ENCODE peak calls at places on chromosome 7, in seven cellular contexts. Z, L, O, A, I, E and U are unnamed samples.
A peak's percentile ranks its signal among the peaks of the same experiment; 100 is the strongest.

GRCh38 chr7:151068069-151068773 is 8.8 kb downstream of the SLC4A2 start:
- DNase-seq in Z (no peak), E (no peak), I (no peak), O (no peak), L (no peak), A (no peak), U (no peak)

GRCh38 chr7:27117687-27118491 is 12.7 kb downstream of the HOXA4 start:
- DNase-seq in Z (no peak), A (no peak), L (no peak), E (no peak), O (no peak), I (no peak), U (peak; percentile 1)

GRCh38 chr7:29825750-29826529 is 19.6 kb downstream of the WIPF3 start:
- DNase-seq in E (no peak), L (no peak), A (no peak), I (no peak), Z (no peak), O (no peak), U (no peak)

GRCh38 chr7:116583653-116584052 is 58.8 kb downstream of the CAV1 start:
- DNase-seq in Z (no peak), A (peak; percentile 39), I (no peak), O (no peak), E (no peak), L (no peak), U (no peak)

GRCh38 chr7:51366930-51367613 is 50.5 kb upstream of the COBL start:
- DNase-seq in O (peak; percentile 80), E (no peak), Z (no peak), I (peak; percentile 7), A (peak; percentile 12), L (peak; percentile 68), U (peak; percentile 74)

GRCh38 chr7:136247211-136247610 is 270.1 kb upstream of the MTPN start:
- DNase-seq in Z (no peak), I (no peak), O (no peak), E (no peak), A (no peak), L (no peak), U (no peak)

GRCh38 chr7:3301472-3301778 is 373 bp downstream of the SDK1 start:
- DNase-seq in E (no peak), A (no peak), O (no peak), I (no peak), L (no peak), Z (no peak), U (no peak)

GRCh38 chr7:154953006-154953684 is 49.8 kb downstream of the PAXIP1 start:
- DNase-seq in A (peak; percentile 78), Z (peak; percentile 56), E (peak; percentile 48), O (no peak), I (peak; percentile 80), L (no peak), U (no peak)

GRCh38 chr7:136076954-136077353 is 99.8 kb upstream of the MTPN start:
- DNase-seq in O (no peak), L (no peak), I (no peak), A (no peak), Z (no peak), E (no peak), U (no peak)

GRCh38 chr7:41659539-41659938 is 43.4 kb downstream of the INHBA start:
- DNase-seq in O (no peak), Z (no peak), L (no peak), E (no peak), I (no peak), A (no peak), U (no peak)

GRCh38 chr7:77651544-77652162 is 44.6 kb upstream of the RSBN1L start:
- DNase-seq in Z (no peak), E (peak; percentile 1), A (no peak), L (peak; percentile 28), I (peak; percentile 21), O (peak; percentile 38), U (no peak)

GRCh38 chr7:28732037-28732869 is 225.9 kb downstream of the TRIL start:
- DNase-seq in I (no peak), E (no peak), O (peak; percentile 24), L (no peak), A (no peak), Z (no peak), U (peak; percentile 82)

GRCh38 chr7:78139335-78139734 is 340.8 kb downstream of the PHTF2 start:
- DNase-seq in E (no peak), L (no peak), Z (no peak), A (no peak), O (no peak), I (no peak), U (peak; percentile 66)

GRCh38 chr7:27176343-27176731 is 2.2 kb upstream of the HOXA10 start:
- DNase-seq in I (no peak), E (no peak), L (no peak), O (no peak), A (peak; percentile 2), Z (no peak), U (no peak)

GRCh38 chr7:144824360-144824759 is 11.5 kb downstream of the TPK1 start:
- DNase-seq in A (no peak), I (no peak), E (no peak), O (peak; percentile 71), L (no peak), Z (no peak), U (peak; percentile 77)

GRCh38 chr7:136324073-136324704 is 347.0 kb upstream of the MTPN start:
- DNase-seq in A (no peak), L (no peak), I (no peak), O (no peak), E (no peak), Z (no peak), U (no peak)

GRCh38 chr7:116439856-116440549 is 59.5 kb upstream of the CAV2 start:
- DNase-seq in I (no peak), L (no peak), O (no peak), Z (no peak), E (no peak), A (no peak), U (peak; percentile 45)

GRCh38 chr7:1112109-1112508 is 24.2 kb downstream of the GPER1 start:
- DNase-seq in O (no peak), I (no peak), A (no peak), Z (no peak), L (no peak), E (no peak), U (peak; percentile 98)

GRCh38 chr7:28858206-28858605 is 99.9 kb downstream of the TRIL start:
- DNase-seq in L (no peak), I (no peak), O (no peak), Z (no peak), E (no peak), A (no peak), U (peak; percentile 79)

GRCh38 chr7:86991844-86992243 is 67.6 kb downstream of the ELAPOR2 start:
- DNase-seq in E (no peak), L (no peak), I (no peak), O (no peak), A (no peak), Z (no peak), U (peak; percentile 62)

GRCh38 chr7:132560825-132561529 is 15.3 kb downstream of the PLXNA4 start:
- DNase-seq in L (no peak), Z (no peak), A (no peak), O (no peak), E (no peak), I (no peak), U (no peak)

GRCh38 chr7:26291699-26292538 is at the start of gene SNX10:
- DNase-seq in O (peak; percentile 80), L (peak; percentile 66), E (peak; percentile 34), A (peak; percentile 76), Z (peak; percentile 36), I (peak; percentile 71), U (peak; percentile 80)

GRCh38 chr7:52163311-52163710 is 846.7 kb upstream of the COBL start:
- DNase-seq in E (no peak), L (no peak), O (no peak), I (no peak), A (no peak), Z (no peak), U (no peak)

GRCh38 chr7:16669581-16669980 is 23.6 kb downstream of the BZW2 start:
- DNase-seq in O (no peak), A (no peak), Z (no peak), L (no peak), I (no peak), E (no peak), U (no peak)

GRCh38 chr7:146709628-146710027 is 593.0 kb downstream of the CNTNAP2 start:
- DNase-seq in L (no peak), Z (no peak), A (no peak), O (no peak), E (no peak), I (no peak), U (no peak)

GRCh38 chr7:43926193-43927043 is at the start of gene UBE2D4:
- DNase-seq in L (peak; percentile 92), A (peak; percentile 93), Z (peak; percentile 90), I (peak; percentile 93), O (peak; percentile 87), E (peak; percentile 79), U (peak; percentile 96)

GRCh38 chr7:114819629-114820362 is 102.1 kb upstream of the MDFIC start:
- DNase-seq in I (no peak), A (no peak), O (peak; percentile 26), Z (no peak), L (no peak), E (no peak), U (peak; percentile 67)

GRCh38 chr7:99618726-99619125 is 2.0 kb downstream of the ZSCAN25 start:
- DNase-seq in O (no peak), E (no peak), A (no peak), L (no peak), I (no peak), Z (no peak), U (no peak)

GRCh38 chr7:157278167-157278790 is 58.5 kb upstream of the DNAJB6 start:
- DNase-seq in A (no peak), I (no peak), E (no peak), L (no peak), O (no peak), Z (no peak), U (peak; percentile 81)

GRCh38 chr7:114539575-114539974 is 125.0 kb downstream of the FOXP2 start:
- DNase-seq in E (no peak), Z (no peak), I (no peak), A (no peak), O (peak; percentile 71), L (no peak), U (no peak)

GRCh38 chr7:136956232-136956631 is 87.8 kb downstream of the CHRM2 start:
- DNase-seq in L (no peak), I (no peak), A (no peak), O (no peak), Z (no peak), E (no peak), U (no peak)